ENCODE peak calls at places on chromosomes 3 and 15, in nine cellular contexts. Z, L, M, Y, S, T, C, D and F are unnamed samples.
A peak's percentile ranks its signal among the peaks of the same experiment; 100 is the strongest.

GRCh38 chr15:39778031-39778430 is 4.6 kb downstream of the FSIP1 start:
- DNase-seq in Z (no peak), L (no peak), M (no peak), Y (no peak), S (peak; percentile 90), T (peak; percentile 26), C (no peak), D (no peak), F (no peak)

GRCh38 chr3:72492240-72492639 is 356.0 kb downstream of the SHQ1 start:
- DNase-seq in Z (no peak), L (no peak), M (no peak), Y (no peak), S (no peak), T (no peak), C (peak; percentile 89), D (peak; percentile 60), F (no peak)

GRCh38 chr15:49627407-49627877 is 6.6 kb downstream of the DTWD1 start:
- DNase-seq in Z (no peak), L (no peak), M (no peak), Y (no peak), S (peak; percentile 24), T (no peak), C (peak; percentile 86), D (no peak), F (no peak)

GRCh38 chr3:85709483-85709882 is 750.7 kb downstream of the CADM2 start:
- DNase-seq in Z (no peak), L (peak; percentile 2), M (no peak), Y (no peak), S (peak; percentile 47), T (no peak), C (no peak), D (no peak), F (no peak)

GRCh38 chr3:72334681-72335457 is 513.4 kb downstream of the SHQ1 start:
- DNase-seq in Z (no peak), L (no peak), M (no peak), Y (no peak), S (peak; percentile 95), T (no peak), C (no peak), D (no peak), F (no peak)

GRCh38 chr3:129226374-129226773 is 23.0 kb upstream of the COPG1 start:
- DNase-seq in Z (no peak), L (no peak), M (no peak), Y (no peak), S (no peak), T (no peak), C (peak; percentile 55), D (peak; percentile 85), F (no peak)

GRCh38 chr15:80160570-80161156 is 7.9 kb downstream of the FAH start:
- DNase-seq in Z (no peak), L (no peak), M (no peak), Y (no peak), S (no peak), T (no peak), C (peak; percentile 98), D (peak; percentile 91), F (peak; percentile 42)

GRCh38 chr15:40342421-40343313 is 1.9 kb upstream of the CCDC9B start:
- DNase-seq in Z (no peak), L (no peak), M (no peak), Y (no peak), S (no peak), T (no peak), C (peak; percentile 49), D (no peak), F (no peak)